ENCODE peak calls at places on chromosome 13, in seven cellular contexts. R is fibroblast of pulmonary artery; T is stomach; Z is psoas muscle; N is ovary; I is CD4-positive, alpha-beta T cell; X is neural crest cell. V is an unnamed sample.

GRCh38 chr13:55062662-55063061 is 2034.0 kb downstream of the OLFM4 start:
- DNase-seq in R (no peak), T (no peak), Z (no peak), N (no peak), I (no peak), X (no peak), V (no peak)

GRCh38 chr13:68369739-68370138 is 1139.6 kb upstream of the PCDH9 start:
- DNase-seq in R (no peak), T (no peak), Z (no peak), N (no peak), I (no peak), X (no peak), V (no peak)

GRCh38 chr13:35225159-35225558 is 251.3 kb downstream of the MAB21L1 start:
- DNase-seq in R (no peak), T (no peak), Z (no peak), N (no peak), I (no peak), X (no peak), V (no peak)

GRCh38 chr13:26949701-26950345 is 189.2 kb upstream of the GPR12 start:
- DNase-seq in R (no peak), T (no peak), Z (no peak), N (no peak), I (no peak), X (no peak), V (no peak)

GRCh38 chr13:94711561-94712286 is 621 bp downstream of the SOX21 start:
- DNase-seq in R (peak), T (no peak), Z (no peak), N (no peak), I (no peak), X (peak), V (no peak)

GRCh38 chr13:49428041-49428763 is 15.7 kb downstream of the CAB39L start:
- DNase-seq in R (no peak), T (no peak), Z (no peak), N (no peak), I (no peak), X (no peak), V (no peak)

GRCh38 chr13:80783926-80784325 is 443.0 kb upstream of the SPRY2 start:
- DNase-seq in R (peak), T (no peak), Z (no peak), N (no peak), I (no peak), X (no peak), V (no peak)

GRCh38 chr13:74346960-74347359 is 212.8 kb upstream of the KLF12 start:
- DNase-seq in R (no peak), T (no peak), Z (no peak), N (no peak), I (no peak), X (no peak), V (no peak)

GRCh38 chr13:109744512-109745051 is 41.8 kb downstream of the IRS2 start:
- DNase-seq in R (peak), T (no peak), Z (peak), N (peak), I (no peak), X (no peak), V (no peak)

GRCh38 chr13:94073006-94073744 is 406.3 kb downstream of the DCT start:
- DNase-seq in R (peak), T (no peak), Z (no peak), N (no peak), I (no peak), X (no peak), V (no peak)

GRCh38 chr13:62022369-62022768 is 606.7 kb upstream of the PCDH20 start:
- DNase-seq in R (no peak), T (no peak), Z (no peak), N (no peak), I (no peak), X (no peak), V (no peak)

GRCh38 chr13:98270819-98271218 is 93.8 kb upstream of the RNF113B start:
- DNase-seq in R (no peak), T (no peak), Z (no peak), N (no peak), I (no peak), X (no peak), V (no peak)

GRCh38 chr13:97250560-97250959 is 28.4 kb downstream of the MBNL2 start:
- DNase-seq in R (no peak), T (no peak), Z (no peak), N (no peak), I (no peak), X (no peak), V (no peak)

GRCh38 chr13:110409581-110409992 is 102.5 kb downstream of the COL4A2 start:
- DNase-seq in R (peak), T (no peak), Z (no peak), N (no peak), I (no peak), X (no peak), V (no peak)

GRCh38 chr13:24032674-24033073 is 127.8 kb upstream of the SPATA13 start:
- DNase-seq in R (peak), T (no peak), Z (no peak), N (no peak), I (no peak), X (no peak), V (no peak)

GRCh38 chr13:32212420-32212819 is 102.7 kb downstream of the ZAR1L start:
- DNase-seq in R (peak), T (no peak), Z (no peak), N (no peak), I (no peak), X (no peak), V (no peak)

GRCh38 chr13:51026016-51026415 is 85.1 kb downstream of the C13orf42 start:
- DNase-seq in R (no peak), T (no peak), Z (no peak), N (no peak), I (no peak), X (no peak), V (no peak)

GRCh38 chr13:44368599-44369368 is 4.8 kb upstream of the SERP2 start:
- DNase-seq in R (no peak), T (no peak), Z (no peak), N (no peak), I (no peak), X (no peak), V (no peak)

GRCh38 chr13:110302986-110303385 is 4.0 kb downstream of the COL4A1 start:
- DNase-seq in R (no peak), T (no peak), Z (no peak), N (no peak), I (no peak), X (no peak), V (no peak)

GRCh38 chr13:39773833-39774232 is 118.4 kb downstream of the COG6 start:
- DNase-seq in R (peak), T (no peak), Z (no peak), N (no peak), I (no peak), X (no peak), V (no peak)

GRCh38 chr13:104993708-104994107 is 1541.8 kb downstream of the EFNB2 start:
- DNase-seq in R (no peak), T (no peak), Z (no peak), N (no peak), I (no peak), X (no peak), V (no peak)

GRCh38 chr13:36509369-36509768 is 77.1 kb downstream of the CCNA1 start:
- DNase-seq in R (no peak), T (no peak), Z (no peak), N (no peak), I (no peak), X (no peak), V (no peak)

GRCh38 chr13:108902557-108903155 is 273.2 kb downstream of the MYO16 start:
- DNase-seq in R (no peak), T (no peak), Z (no peak), N (no peak), I (no peak), X (no peak), V (no peak)

GRCh38 chr13:25973576-25973975 is 78.2 kb downstream of the SHISA2 start:
- DNase-seq in R (no peak), T (no peak), Z (no peak), N (no peak), I (no peak), X (no peak), V (no peak)

GRCh38 chr13:47237571-47237970 is 340.7 kb upstream of the HTR2A start:
- DNase-seq in R (no peak), T (no peak), Z (no peak), N (no peak), I (no peak), X (no peak), V (no peak)
- TF ChIP-seq CTCF in R (no peak), T (no peak), Z (no peak), N (no peak), I (no peak), X (no peak), V (no peak)

GRCh38 chr13:20127563-20128458 is 33.0 kb downstream of the GJA3 start:
- DNase-seq in R (peak), T (peak), Z (peak), N (peak), I (peak), X (peak), V (peak)
- TF ChIP-seq CTCF in R (peak), T (no peak), Z (peak), N (no peak), I (peak), X (peak), V (peak)

DNA sequence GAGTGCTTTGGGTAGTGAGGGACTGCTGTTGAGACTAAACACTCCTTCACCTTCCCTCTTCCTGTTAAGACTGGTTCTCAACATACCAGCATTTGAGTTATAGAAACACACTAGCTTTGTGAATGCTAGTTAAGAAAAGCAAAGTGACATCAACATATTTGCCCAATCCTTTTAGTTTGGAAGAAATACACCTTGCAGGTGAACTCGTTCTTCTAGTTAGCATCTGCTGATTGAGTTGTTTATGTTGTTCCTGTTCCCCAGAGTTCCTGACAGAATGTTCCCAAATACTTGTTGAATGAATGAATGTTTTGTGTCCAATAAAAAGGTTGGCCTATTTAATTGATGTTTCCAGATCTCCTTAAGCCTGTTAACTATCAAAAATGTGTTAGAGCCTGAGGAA is 7.1 kb downstream of the LMO7 start:
- DNase-seq in R (no peak), T (no peak), Z (no peak), N (no peak), I (no peak), X (no peak), V (no peak)
- TF ChIP-seq CTCF in R (no peak), T (no peak), Z (no peak), N (no peak), I (no peak), X (no peak), V (no peak)

GRCh38 chr13:41013834-41014233 is 5.3 kb downstream of the ELF1 start:
- DNase-seq in R (no peak), T (no peak), Z (no peak), N (no peak), I (no peak), X (no peak), V (no peak)
- TF ChIP-seq CTCF in R (no peak), T (no peak), Z (no peak), N (no peak), I (no peak), X (no peak), V (no peak)

V was measured in GM10248.